ENCODE peak calls at places on chromosomes 2 and 18, in nine cellular contexts. Q is cerebellum, X is NCI-H1417 treated with DMSO at 0.1 percent for 48 hours, N is AG09319, D is AG04450, Y is hypothalamus, V is non-pigmented ciliary epithelial cell, W is stomach, L is endodermal cell. R is an unnamed sample.

GRCh38 chr2:229454934-229455631 is 184.0 kb upstream of the PID1 start:
- DNase-seq in Q (no peak), V (peak; percentile 87), L (no peak), Y (no peak), W (no peak), D (no peak), X (no peak), N (no peak), R (no peak)

GRCh38 chr18:45006934-45007333 is 326.2 kb downstream of the SETBP1 start:
- DNase-seq in V (no peak), Y (no peak), X (no peak), L (no peak), D (no peak), Q (no peak), W (no peak), N (no peak), R (no peak)

GRCh38 chr2:54632733-54633692 is 90.4 kb upstream of the EML6 start:
- DNase-seq in V (peak; percentile 86), Q (no peak), N (no peak), D (no peak), Y (no peak), L (no peak), X (no peak), W (no peak), R (no peak)

GRCh38 chr2:127658641-127659407 is 12.9 kb downstream of the GPR17 start:
- DNase-seq in Q (no peak), N (no peak), D (no peak), L (no peak), Y (no peak), V (no peak), W (no peak), X (no peak), R (no peak)

GRCh38 chr2:134411279-134411827 is 157.5 kb downstream of the MGAT5 start:
- DNase-seq in W (no peak), Y (no peak), D (no peak), X (peak; percentile 10), Q (no peak), N (no peak), V (no peak), L (no peak), R (no peak)

GRCh38 chr2:61537590-61538178 is 472 bp downstream of the XPO1 start:
- DNase-seq in W (no peak), L (no peak), D (no peak), N (no peak), X (no peak), Q (no peak), Y (no peak), V (no peak), R (no peak)

GRCh38 chr2:174013310-174013751 is 48.2 kb upstream of the SP3 start:
- DNase-seq in W (no peak), V (no peak), Q (no peak), Y (peak; percentile 27), L (no peak), X (no peak), N (no peak), D (no peak), R (peak; percentile 77)

GRCh38 chr2:134347756-134348155 is 93.9 kb downstream of the MGAT5 start:
- DNase-seq in D (no peak), W (no peak), Y (no peak), X (no peak), L (peak; percentile 61), N (no peak), V (no peak), Q (no peak), R (peak; percentile 30)

GRCh38 chr2:226611196-226611943 is 188.2 kb downstream of the IRS1 start:
- DNase-seq in X (no peak), Q (no peak), V (no peak), N (no peak), Y (no peak), W (no peak), L (no peak), D (no peak), R (no peak)